ENCODE peak calls at places on chromosomes 11 and 22, in four cellular contexts. Q is IMR-90, S is mesendoderm, X is H1. D is an unnamed sample.

GRCh38 chr22:29661355-29661754 is 57.9 kb downstream of the NF2 start:
- DNase-seq in Q (peak; percentile 58), S (no peak), X (no peak), D (no peak)

GRCh38 chr11:57094206-57094940 is 87.4 kb upstream of the LRRC55 start:
- DNase-seq in Q (peak; percentile 21), S (peak; percentile 25), X (no peak), D (no peak)

GRCh38 chr11:100484948-100485347 is 202.1 kb upstream of the ARHGAP42 start:
- DNase-seq in Q (no peak), S (no peak), X (no peak), D (no peak)

GRCh38 chr11:65431452-65432132 is 9.0 kb downstream of the NEAT1 start:
- DNase-seq in Q (peak; percentile 48), S (no peak), X (no peak), D (no peak)

GRCh38 chr22:20422965-20423635 is 14.5 kb downstream of the SCARF2 start:
- DNase-seq in Q (no peak), S (no peak), X (no peak), D (no peak)

GRCh38 chr11:64007629-64008282 is 21.5 kb downstream of the OTUB1 start:
- DNase-seq in Q (no peak), S (peak; percentile 83), X (peak; percentile 73), D (peak; percentile 77)

GRCh38 chr11:9158898-9159391 is 67.5 kb upstream of the SCUBE2 start:
- DNase-seq in Q (peak; percentile 58), S (no peak), X (no peak), D (no peak)

GRCh38 chr22:39856588-39856987 is 37.0 kb downstream of the ENTHD1 start:
- DNase-seq in Q (no peak), S (no peak), X (no peak), D (no peak)

GRCh38 chr22:29797351-29797750 is 30.2 kb downstream of the UQCR10 start:
- DNase-seq in Q (no peak), S (no peak), X (no peak), D (no peak)

GRCh38 chr11:126929186-126930085 is 71.1 kb downstream of the KIRREL3 start:
- DNase-seq in Q (peak; percentile 84), S (no peak), X (no peak), D (no peak)

GRCh38 chr11:108916290-108916689 is 251.4 kb downstream of the DDX10 start:
- DNase-seq in Q (peak; percentile 59), S (no peak), X (no peak), D (no peak)

GRCh38 chr11:112958670-112959069 is 2.5 kb upstream of the NCAM1 start:
- DNase-seq in Q (no peak), S (peak; percentile 39), X (no peak), D (no peak)

GRCh38 chr11:42840856-42841255 is 470.9 kb upstream of the API5 start:
- DNase-seq in Q (no peak), S (peak; percentile 55), X (no peak), D (no peak)

GRCh38 chr22:40748388-40748970 is 69.2 kb downstream of the MCHR1 start:
- DNase-seq in Q (no peak), S (peak; percentile 54), X (no peak), D (peak; percentile 32)

GRCh38 chr11:108960498-108960897 is 295.6 kb downstream of the DDX10 start:
- DNase-seq in Q (no peak), S (peak; percentile 76), X (no peak), D (peak; percentile 66)

GRCh38 chr22:19644314-19645223 is 69.7 kb upstream of the SEPTIN5 start:
- DNase-seq in Q (no peak), S (no peak), X (no peak), D (peak; percentile 28)

GRCh38 chr11:65766535-65766934 is 14.2 kb downstream of the AP5B1 start:
- DNase-seq in Q (peak; percentile 6), S (no peak), X (no peak), D (no peak)

GRCh38 chr11:117842131-117842941 is 17.8 kb upstream of the FXYD2 start:
- DNase-seq in Q (no peak), S (no peak), X (peak; percentile 39), D (peak; percentile 29)

GRCh38 chr11:102703826-102704493 is 1.6 kb downstream of the MMP27 start:
- DNase-seq in Q (no peak), S (no peak), X (no peak), D (no peak)

GRCh38 chr11:64361659-64362058 is 2.7 kb downstream of the RPS6KA4 start:
- DNase-seq in Q (no peak), S (no peak), X (no peak), D (no peak)

GRCh38 chr22:44628856-44629255 is 73.1 kb upstream of the PRR5 start:
- DNase-seq in Q (no peak), S (no peak), X (no peak), D (no peak)

GRCh38 chr11:119362741-119363080 is 16.2 kb upstream of the MFRP start:
- DNase-seq in Q (no peak), S (no peak), X (no peak), D (no peak)

GRCh38 chr11:92642146-92642919 is 327.1 kb upstream of the MTNR1B start:
- DNase-seq in Q (no peak), S (no peak), X (no peak), D (no peak)

GRCh38 chr22:39212721-39213376 is 31.9 kb downstream of the PDGFB start:
- DNase-seq in Q (no peak), S (peak; percentile 85), X (peak; percentile 52), D (peak; percentile 73)

GRCh38 chr22:42511401-42511891 is 8.2 kb downstream of the RRP7A start:
- DNase-seq in Q (no peak), S (no peak), X (no peak), D (no peak)

GRCh38 chr11:11937433-11937832 is 71.0 kb downstream of the DKK3 start:
- DNase-seq in Q (no peak), S (no peak), X (no peak), D (no peak)

GRCh38 chr11:48018561-48019229 is 38.3 kb downstream of the PTPRJ start:
- DNase-seq in Q (no peak), S (peak; percentile 71), X (peak; percentile 57), D (peak; percentile 40)

GRCh38 chr11:76156971-76157427 is 49.3 kb downstream of the WNT11 start:
- DNase-seq in Q (no peak), S (no peak), X (no peak), D (no peak)

GRCh38 chr22:17575151-17575550 is 11.9 kb downstream of the SLC25A18 start:
- DNase-seq in Q (no peak), S (peak; percentile 26), X (no peak), D (no peak)

GRCh38 chr11:83572521-83572920 is 286.4 kb upstream of the CCDC90B start:
- DNase-seq in Q (no peak), S (peak; percentile 49), X (no peak), D (no peak)
- H3K56ac ChIP-seq in Q (no peak overlapping the region), S (no peak overlapping the region), X (no peak overlapping the region), D (no peak overlapping the region)

GRCh38 chr11:33751878-33752277 is 15.7 kb upstream of the CD59 start:
- DNase-seq in Q (no peak), S (no peak), X (no peak), D (no peak)

GRCh38 chr11:33742249-33742851 is 6.1 kb upstream of the CD59 start:
- DNase-seq in Q (no peak), S (no peak), X (no peak), D (no peak)

GRCh38 chr11:33743291-33743690 is 7.1 kb upstream of the CD59 start:
- DNase-seq in Q (no peak), S (peak; percentile 25), X (no peak), D (no peak)

GRCh38 chr11:33753304-33753703 is 17.1 kb upstream of the CD59 start:
- DNase-seq in Q (peak; percentile 88), S (no peak), X (no peak), D (no peak)

DNA sequence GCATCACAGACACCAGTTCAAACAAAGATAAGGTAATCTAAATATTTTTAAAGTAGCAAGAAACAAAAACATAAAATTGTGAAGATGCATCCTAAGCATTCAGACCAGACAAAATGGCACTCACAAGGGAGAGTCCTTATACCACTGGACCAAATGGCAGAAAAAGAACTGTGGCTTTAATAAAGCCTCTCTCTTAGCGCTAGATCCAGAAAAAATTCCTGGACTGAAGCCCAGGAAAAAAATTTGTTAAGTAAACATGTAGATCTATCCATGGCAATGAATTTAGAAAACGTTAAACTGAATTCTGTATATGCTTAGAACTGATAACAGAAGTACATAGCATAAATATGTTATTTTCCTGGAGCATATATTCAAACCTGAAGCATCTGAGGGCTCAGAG is 11.7 kb upstream of the CD59 start:
- DNase-seq in Q (peak; percentile 79), S (no peak), X (no peak), D (no peak)
- H3K56ac ChIP-seq in Q (no peak overlapping the region), S (no peak overlapping the region), X (no peak overlapping the region), D (no peak overlapping the region)

GRCh38 chr22:24807284-24807950 is 1.4 kb downstream of the SGSM1 start:
- DNase-seq in Q (no peak), S (peak; percentile 42), X (no peak), D (no peak)
- H3K56ac ChIP-seq in Q (no peak overlapping the region), S (no peak overlapping the region), X (no peak overlapping the region), D (no peak overlapping the region)

DNA sequence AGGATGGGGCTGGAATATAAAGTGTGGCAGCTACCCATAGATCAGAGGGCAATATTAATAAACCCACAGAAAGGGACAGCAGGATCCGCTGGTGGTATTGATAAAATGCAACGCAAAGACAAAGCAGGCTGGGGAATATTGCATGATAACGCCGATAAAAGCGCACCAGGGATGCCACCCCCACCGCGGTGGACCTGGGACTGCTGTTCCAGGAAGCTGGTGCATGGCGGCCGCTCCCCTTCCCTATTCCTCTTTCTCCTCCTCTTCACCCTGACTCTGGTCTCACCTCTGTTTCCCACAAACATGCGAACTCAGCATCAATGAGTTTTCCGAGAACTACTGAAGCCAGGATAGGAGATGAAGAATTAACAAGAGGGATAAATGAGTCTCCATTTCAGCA is 20.2 kb downstream of the SPATA19 start:
- DNase-seq in Q (no peak), S (no peak), X (peak; percentile 22), D (no peak)
- H3K56ac ChIP-seq in Q (no peak overlapping the region), S (no peak overlapping the region), X (no peak overlapping the region), D (no peak overlapping the region)

DNA sequence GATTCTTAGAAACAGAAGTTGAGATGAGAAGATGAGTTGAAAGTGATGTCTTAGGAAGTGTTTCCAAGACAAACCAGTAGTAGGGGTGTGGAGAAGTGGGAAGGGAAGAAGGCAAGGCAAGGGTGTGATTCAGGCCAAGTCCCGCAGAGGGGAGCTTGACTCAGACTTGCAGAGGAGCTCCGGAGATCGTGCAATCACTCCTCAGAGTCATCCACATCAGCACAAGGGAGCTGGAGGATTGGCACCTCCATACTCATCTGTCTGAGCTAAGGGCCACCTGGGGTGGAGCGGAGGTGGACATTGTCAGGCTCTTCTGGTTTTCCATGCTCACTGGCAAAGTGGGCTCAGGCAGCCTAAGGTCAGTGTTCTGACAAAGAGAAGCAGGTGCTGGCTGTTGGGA is 44.4 kb downstream of the CHRDL2 start:
- DNase-seq in Q (peak; percentile 82), S (no peak), X (no peak), D (no peak)
- H3K56ac ChIP-seq in Q (no peak overlapping the region), S (no peak overlapping the region), X (no peak overlapping the region), D (no peak overlapping the region)

DNA sequence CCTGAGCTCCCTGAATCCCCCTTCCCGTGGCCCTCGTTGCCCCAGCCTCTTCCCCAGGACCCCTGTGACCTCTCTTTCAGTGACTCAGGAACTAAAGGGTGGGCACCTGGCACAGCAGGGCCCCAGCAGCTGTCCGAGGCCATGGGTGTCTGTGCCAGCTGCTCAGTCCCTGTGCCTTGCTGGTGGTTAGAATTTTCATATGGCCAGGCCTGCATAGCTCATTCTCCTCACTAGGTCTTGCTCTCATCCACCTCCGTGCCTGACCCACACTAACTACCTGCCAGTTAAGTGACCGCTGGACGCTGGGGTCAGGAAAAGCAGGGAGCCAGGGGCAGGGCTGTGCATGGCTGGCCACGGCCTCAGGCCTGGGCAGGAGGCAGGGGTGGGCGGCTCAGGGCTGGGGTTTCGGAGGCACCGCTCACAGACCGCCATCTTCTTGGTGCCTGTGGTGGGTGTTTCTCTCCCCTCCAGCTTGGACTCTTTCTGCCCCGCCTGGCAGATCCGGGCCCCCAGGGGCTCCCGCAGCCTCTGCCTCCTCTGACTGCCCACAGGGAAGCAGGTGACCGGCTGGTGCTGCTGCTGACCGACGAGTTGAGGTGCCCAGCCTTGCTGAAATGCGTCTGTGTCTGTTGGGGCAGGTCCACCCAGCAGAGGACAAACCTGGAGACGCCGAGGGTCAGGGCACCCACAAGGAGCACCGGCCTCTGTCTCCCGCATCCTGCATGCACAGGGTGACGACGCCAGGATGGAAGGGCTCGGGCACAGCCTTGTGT is 20.3 kb downstream of the MRGPRD start:
- DNase-seq in Q (no peak), S (no peak), X (no peak), D (no peak)
- H3K56ac ChIP-seq in Q (no peak overlapping the region), S (no peak overlapping the region), X (no peak overlapping the region), D (no peak overlapping the region)

D was measured in H9.